ENCODE peak calls at places on chromosome 10, in six cellular contexts. One of them, this sample, is unnamed. For H3K9me3, the result is how much of the 10 kb centered on the place peaks cover.

GRCh38 chr10:69088801-69089501 is 1.0 kb downstream of the SRGN start:
- DNase-seq in upper lobe of left lung: no peak
- DNase-seq in naive thymus-derived CD4-positive, alpha-beta T cell: peak
- DNase-seq in ascending aorta: no peak
- DNase-seq in HCT116: no peak
- DNase-seq in body of pancreas: no peak
- DNase-seq in this sample: no peak

GRCh38 chr10:92483539-92483938 is 90.4 kb downstream of the IDE start:
- DNase-seq in upper lobe of left lung: no peak
- DNase-seq in naive thymus-derived CD4-positive, alpha-beta T cell: no peak
- DNase-seq in ascending aorta: no peak
- DNase-seq in HCT116: no peak
- DNase-seq in body of pancreas: no peak
- DNase-seq in this sample: no peak

GRCh38 chr10:84353052-84353803 is 24.8 kb downstream of the CCSER2 start:
- DNase-seq in upper lobe of left lung: peak
- DNase-seq in naive thymus-derived CD4-positive, alpha-beta T cell: no peak
- DNase-seq in ascending aorta: no peak
- DNase-seq in HCT116: no peak
- DNase-seq in body of pancreas: no peak
- DNase-seq in this sample: no peak

GRCh38 chr10:89657302-89657701 is 12.3 kb upstream of the PANK1 start:
- DNase-seq in upper lobe of left lung: no peak
- DNase-seq in naive thymus-derived CD4-positive, alpha-beta T cell: no peak
- DNase-seq in ascending aorta: no peak
- DNase-seq in HCT116: no peak
- DNase-seq in body of pancreas: no peak
- DNase-seq in this sample: no peak

GRCh38 chr10:97210576-97210975 is 24.8 kb upstream of the SLIT1 start:
- DNase-seq in upper lobe of left lung: no peak
- DNase-seq in naive thymus-derived CD4-positive, alpha-beta T cell: peak
- DNase-seq in ascending aorta: no peak
- DNase-seq in HCT116: peak
- DNase-seq in body of pancreas: peak
- DNase-seq in this sample: no peak

GRCh38 chr10:102814873-102815661 is 22.1 kb downstream of the CYP17A1 start:
- DNase-seq in upper lobe of left lung: no peak
- DNase-seq in naive thymus-derived CD4-positive, alpha-beta T cell: no peak
- DNase-seq in ascending aorta: peak
- DNase-seq in HCT116: no peak
- DNase-seq in body of pancreas: peak
- DNase-seq in this sample: peak

GRCh38 chr10:70508912-70509366 is 30.4 kb downstream of the PALD1 start:
- DNase-seq in upper lobe of left lung: peak
- DNase-seq in naive thymus-derived CD4-positive, alpha-beta T cell: no peak
- DNase-seq in ascending aorta: no peak
- DNase-seq in HCT116: no peak
- DNase-seq in body of pancreas: peak
- DNase-seq in this sample: peak

GRCh38 chr10:122128357-122128756 is 139.4 kb downstream of the TACC2 start:
- DNase-seq in upper lobe of left lung: no peak
- DNase-seq in naive thymus-derived CD4-positive, alpha-beta T cell: no peak
- DNase-seq in ascending aorta: no peak
- DNase-seq in HCT116: no peak
- DNase-seq in body of pancreas: no peak
- DNase-seq in this sample: no peak

GRCh38 chr10:113183543-113183942 is 233.5 kb downstream of the TCF7L2 start:
- DNase-seq in upper lobe of left lung: peak
- DNase-seq in naive thymus-derived CD4-positive, alpha-beta T cell: no peak
- DNase-seq in ascending aorta: no peak
- DNase-seq in HCT116: no peak
- DNase-seq in body of pancreas: no peak
- DNase-seq in this sample: no peak

GRCh38 chr10:86007171-86007570 is 359.4 kb downstream of the GRID1 start:
- DNase-seq in upper lobe of left lung: no peak
- DNase-seq in naive thymus-derived CD4-positive, alpha-beta T cell: no peak
- DNase-seq in ascending aorta: no peak
- DNase-seq in HCT116: no peak
- DNase-seq in body of pancreas: no peak
- DNase-seq in this sample: no peak

GRCh38 chr10:73650537-73651331 is 5.1 kb downstream of the SYNPO2L start:
- DNase-seq in upper lobe of left lung: no peak
- DNase-seq in naive thymus-derived CD4-positive, alpha-beta T cell: no peak
- DNase-seq in ascending aorta: no peak
- DNase-seq in HCT116: no peak
- DNase-seq in body of pancreas: no peak
- DNase-seq in this sample: no peak

GRCh38 chr10:117360016-117360415 is 15.2 kb downstream of the PDZD8 start:
- DNase-seq in upper lobe of left lung: no peak
- DNase-seq in naive thymus-derived CD4-positive, alpha-beta T cell: no peak
- DNase-seq in ascending aorta: no peak
- DNase-seq in HCT116: no peak
- DNase-seq in body of pancreas: no peak
- DNase-seq in this sample: no peak

GRCh38 chr10:87657370-87657769 is 2.3 kb upstream of the PAPSS2 start:
- DNase-seq in upper lobe of left lung: no peak
- DNase-seq in naive thymus-derived CD4-positive, alpha-beta T cell: no peak
- DNase-seq in ascending aorta: no peak
- DNase-seq in HCT116: no peak
- DNase-seq in body of pancreas: no peak
- DNase-seq in this sample: no peak

GRCh38 chr10:114645729-114646128 is 12.3 kb downstream of the ABLIM1 start:
- DNase-seq in upper lobe of left lung: no peak
- DNase-seq in naive thymus-derived CD4-positive, alpha-beta T cell: no peak
- DNase-seq in ascending aorta: no peak
- DNase-seq in HCT116: no peak
- DNase-seq in body of pancreas: no peak
- DNase-seq in this sample: no peak

GRCh38 chr10:11018426-11018818 is 750 bp downstream of the CELF2 start:
- DNase-seq in upper lobe of left lung: peak
- DNase-seq in naive thymus-derived CD4-positive, alpha-beta T cell: no peak
- DNase-seq in ascending aorta: no peak
- DNase-seq in HCT116: no peak
- DNase-seq in body of pancreas: no peak
- DNase-seq in this sample: peak

GRCh38 chr10:6918305-6918704 is 338.2 kb upstream of the PRKCQ start:
- DNase-seq in upper lobe of left lung: no peak
- DNase-seq in naive thymus-derived CD4-positive, alpha-beta T cell: peak
- DNase-seq in ascending aorta: no peak
- DNase-seq in HCT116: no peak
- DNase-seq in body of pancreas: peak
- DNase-seq in this sample: no peak

GRCh38 chr10:113517893-113518240 is 35.0 kb upstream of the HABP2 start:
- DNase-seq in upper lobe of left lung: peak
- DNase-seq in naive thymus-derived CD4-positive, alpha-beta T cell: no peak
- DNase-seq in ascending aorta: no peak
- DNase-seq in HCT116: no peak
- DNase-seq in body of pancreas: no peak
- DNase-seq in this sample: no peak

GRCh38 chr10:129483427-129484010 is 16.5 kb downstream of the MGMT start:
- DNase-seq in upper lobe of left lung: no peak
- DNase-seq in naive thymus-derived CD4-positive, alpha-beta T cell: no peak
- DNase-seq in ascending aorta: no peak
- DNase-seq in HCT116: no peak
- DNase-seq in body of pancreas: no peak
- DNase-seq in this sample: no peak

GRCh38 chr10:13924020-13924725 is 337.4 kb downstream of the PRPF18 start:
- DNase-seq in upper lobe of left lung: no peak
- DNase-seq in naive thymus-derived CD4-positive, alpha-beta T cell: no peak
- DNase-seq in ascending aorta: no peak
- DNase-seq in HCT116: no peak
- DNase-seq in body of pancreas: no peak
- DNase-seq in this sample: no peak

GRCh38 chr10:12640026-12640425 is 290.7 kb downstream of the CAMK1D start:
- DNase-seq in upper lobe of left lung: no peak
- DNase-seq in naive thymus-derived CD4-positive, alpha-beta T cell: no peak
- DNase-seq in ascending aorta: no peak
- DNase-seq in HCT116: no peak
- DNase-seq in body of pancreas: no peak
- DNase-seq in this sample: no peak

GRCh38 chr10:13227031-13227430 is 7.1 kb downstream of the UCMA start:
- DNase-seq in upper lobe of left lung: no peak
- DNase-seq in naive thymus-derived CD4-positive, alpha-beta T cell: no peak
- DNase-seq in ascending aorta: no peak
- DNase-seq in HCT116: no peak
- DNase-seq in body of pancreas: no peak
- DNase-seq in this sample: no peak

GRCh38 chr10:21524526-21525366 is 736 bp downstream of the SKIDA1 start:
- DNase-seq in upper lobe of left lung: no peak
- DNase-seq in naive thymus-derived CD4-positive, alpha-beta T cell: no peak
- DNase-seq in ascending aorta: no peak
- DNase-seq in HCT116: no peak
- DNase-seq in body of pancreas: no peak
- DNase-seq in this sample: no peak

GRCh38 chr10:61899997-61900828 is 1.3 kb upstream of the ARID5B start:
- DNase-seq in upper lobe of left lung: peak
- DNase-seq in naive thymus-derived CD4-positive, alpha-beta T cell: peak
- DNase-seq in ascending aorta: no peak
- DNase-seq in HCT116: no peak
- DNase-seq in body of pancreas: peak
- DNase-seq in this sample: peak

GRCh38 chr10:73873163-73873842 is 1.1 kb downstream of the CAMK2G start:
- DNase-seq in upper lobe of left lung: no peak
- DNase-seq in naive thymus-derived CD4-positive, alpha-beta T cell: no peak
- DNase-seq in ascending aorta: no peak
- DNase-seq in HCT116: no peak
- DNase-seq in body of pancreas: no peak
- DNase-seq in this sample: peak

GRCh38 chr10:31418481-31418880 is 99.5 kb downstream of the ZEB1 start:
- DNase-seq in upper lobe of left lung: no peak
- DNase-seq in naive thymus-derived CD4-positive, alpha-beta T cell: no peak
- DNase-seq in ascending aorta: no peak
- DNase-seq in HCT116: no peak
- DNase-seq in body of pancreas: no peak
- DNase-seq in this sample: no peak

GRCh38 chr10:70916241-70916640 is 27.9 kb upstream of the PCBD1 start:
- DNase-seq in upper lobe of left lung: no peak
- DNase-seq in naive thymus-derived CD4-positive, alpha-beta T cell: no peak
- DNase-seq in ascending aorta: no peak
- DNase-seq in HCT116: no peak
- DNase-seq in body of pancreas: no peak
- DNase-seq in this sample: peak

GRCh38 chr10:103120546-103120945 is 72.5 kb downstream of the NT5C2 start:
- DNase-seq in upper lobe of left lung: no peak
- DNase-seq in naive thymus-derived CD4-positive, alpha-beta T cell: no peak
- DNase-seq in ascending aorta: no peak
- DNase-seq in HCT116: no peak
- DNase-seq in body of pancreas: no peak
- DNase-seq in this sample: no peak

DNA sequence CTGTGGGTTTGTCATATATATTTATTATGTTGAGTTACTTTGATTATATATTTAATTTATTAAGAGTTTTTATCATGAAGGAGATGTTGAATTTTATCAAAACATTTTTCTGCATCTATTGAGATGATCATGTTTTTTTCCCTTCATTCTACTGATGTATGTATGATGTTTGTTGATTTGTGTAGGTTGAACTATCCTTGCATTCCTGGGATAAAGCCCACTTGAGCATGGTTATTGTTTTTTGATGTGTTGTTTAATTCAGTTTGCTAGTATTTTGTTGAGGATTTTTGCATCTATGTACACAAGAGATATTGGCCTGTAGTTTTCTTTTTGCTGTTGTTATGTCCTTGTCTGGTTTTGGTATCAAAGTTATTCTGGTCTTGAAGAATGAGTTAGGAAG is 31.1 kb downstream of the SCART1 start:
- DNase-seq in upper lobe of left lung: no peak
- DNase-seq in naive thymus-derived CD4-positive, alpha-beta T cell: no peak
- DNase-seq in ascending aorta: no peak
- DNase-seq in HCT116: no peak
- DNase-seq in body of pancreas: no peak
- DNase-seq in this sample: no peak
- H3K9me3 ChIP-seq in upper lobe of left lung: under half
- H3K9me3 ChIP-seq in naive thymus-derived CD4-positive, alpha-beta T cell: under half
- H3K9me3 ChIP-seq in ascending aorta: under half
- H3K9me3 ChIP-seq in HCT116: under half
- H3K9me3 ChIP-seq in body of pancreas: under half
- H3K9me3 ChIP-seq in this sample: under half

DNA sequence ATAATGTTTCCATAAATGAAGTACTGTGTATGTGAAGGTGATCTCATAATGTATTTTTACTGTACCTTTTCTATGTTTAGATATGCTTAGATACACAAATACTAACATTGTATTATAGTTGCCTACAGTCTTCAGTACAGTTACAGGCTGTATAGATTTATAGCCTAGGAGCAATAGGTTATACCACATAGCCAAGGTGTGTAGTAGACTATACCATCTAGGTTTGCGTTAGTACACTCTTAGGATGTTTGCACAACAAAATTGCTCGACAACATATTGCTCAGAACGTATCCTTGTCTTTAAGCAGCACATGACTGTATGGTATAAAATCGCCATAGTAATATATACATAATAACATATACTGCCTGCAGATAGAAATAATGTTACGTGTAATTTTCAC is 42.9 kb downstream of the WAC start:
- DNase-seq in upper lobe of left lung: no peak
- DNase-seq in naive thymus-derived CD4-positive, alpha-beta T cell: no peak
- DNase-seq in ascending aorta: no peak
- DNase-seq in HCT116: no peak
- DNase-seq in body of pancreas: no peak
- DNase-seq in this sample: no peak
- H3K9me3 ChIP-seq in upper lobe of left lung: under half
- H3K9me3 ChIP-seq in naive thymus-derived CD4-positive, alpha-beta T cell: under half
- H3K9me3 ChIP-seq in ascending aorta: under half
- H3K9me3 ChIP-seq in HCT116: under half
- H3K9me3 ChIP-seq in body of pancreas: under half
- H3K9me3 ChIP-seq in this sample: under half

DNA sequence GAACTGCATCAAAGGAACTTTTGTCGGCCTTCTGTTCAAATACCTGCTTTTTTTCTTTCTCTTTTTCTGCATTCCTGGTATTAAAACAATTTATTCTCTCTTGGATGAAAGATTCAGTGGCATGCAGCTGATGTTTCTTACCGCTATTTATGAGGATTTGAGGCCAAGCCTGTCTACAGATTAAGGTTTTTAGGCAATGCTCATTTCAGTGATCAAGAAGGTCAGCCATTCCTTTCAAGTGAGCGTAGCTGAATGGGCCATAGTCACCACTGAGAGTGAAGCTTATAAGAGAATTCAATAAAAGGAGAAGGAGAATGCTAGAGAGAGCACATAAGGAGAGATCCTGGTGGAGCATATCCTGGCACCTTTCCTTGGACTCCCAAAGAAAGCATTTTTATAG is 974.9 kb downstream of the SORCS3 start:
- DNase-seq in upper lobe of left lung: no peak
- DNase-seq in naive thymus-derived CD4-positive, alpha-beta T cell: no peak
- DNase-seq in ascending aorta: no peak
- DNase-seq in HCT116: no peak
- DNase-seq in body of pancreas: no peak
- DNase-seq in this sample: no peak
- H3K9me3 ChIP-seq in upper lobe of left lung: under half
- H3K9me3 ChIP-seq in naive thymus-derived CD4-positive, alpha-beta T cell: under half
- H3K9me3 ChIP-seq in ascending aorta: under half
- H3K9me3 ChIP-seq in HCT116: under half
- H3K9me3 ChIP-seq in body of pancreas: under half
- H3K9me3 ChIP-seq in this sample: under half

DNA sequence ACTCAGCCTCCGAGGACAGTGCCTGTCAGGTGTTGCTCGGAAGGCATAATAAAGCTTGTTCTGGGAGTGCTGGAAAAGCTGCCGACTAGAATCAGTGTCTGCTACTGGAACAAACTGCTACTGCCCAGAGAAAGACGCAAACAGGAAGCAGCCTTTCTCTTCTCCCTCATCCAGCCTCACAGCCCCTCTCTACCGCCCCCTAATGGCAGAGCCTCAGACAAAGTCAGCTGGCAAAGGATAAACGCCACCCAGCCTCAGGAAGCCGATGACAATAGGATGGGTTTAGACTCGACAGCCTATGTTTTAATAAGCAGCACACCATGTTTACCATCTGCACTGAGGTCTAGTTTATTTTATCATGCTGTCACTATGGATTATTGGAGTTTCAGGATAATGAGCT is 169.5 kb upstream of the LYZL1 start:
- DNase-seq in upper lobe of left lung: no peak
- DNase-seq in naive thymus-derived CD4-positive, alpha-beta T cell: no peak
- DNase-seq in ascending aorta: no peak
- DNase-seq in HCT116: peak
- DNase-seq in body of pancreas: peak
- DNase-seq in this sample: no peak
- H3K9me3 ChIP-seq in upper lobe of left lung: under half
- H3K9me3 ChIP-seq in naive thymus-derived CD4-positive, alpha-beta T cell: under half
- H3K9me3 ChIP-seq in ascending aorta: under half
- H3K9me3 ChIP-seq in HCT116: under half
- H3K9me3 ChIP-seq in body of pancreas: under half
- H3K9me3 ChIP-seq in this sample: under half

This sample was measured in mucosa of descending colon.